ENCODE peak calls at places on chromosomes 6 and 20, in nine cellular contexts. C, F, Q, T, K, J, G, R and M are unnamed samples.

GRCh38 chr6:347232-347631 is 44.3 kb upstream of the IRF4 start:
- DNase-seq in J (no peak), G (no peak), K (no peak), Q (no peak), C (no peak), F (no peak), R (no peak), T (no peak), M (peak)

GRCh38 chr20:37411408-37412306 is 65.7 kb downstream of the SRC start:
- DNase-seq in Q (no peak), T (no peak), G (no peak), K (no peak), R (no peak), F (peak), J (no peak), C (no peak), M (no peak)

GRCh38 chr6:3438190-3439167 is 18.4 kb downstream of the SLC22A23 start:
- DNase-seq in C (peak), K (no peak), G (no peak), J (peak), F (peak), T (no peak), Q (no peak), R (no peak), M (no peak)

GRCh38 chr20:15789083-15789482 is 784.2 kb downstream of the KIF16B start:
- DNase-seq in K (no peak), Q (no peak), T (no peak), G (no peak), C (peak), R (no peak), J (no peak), F (no peak), M (no peak)

GRCh38 chr6:112640895-112641294 is 293.8 kb downstream of the RFPL4B start:
- DNase-seq in C (peak), Q (no peak), F (no peak), T (no peak), R (no peak), J (peak), K (no peak), G (no peak), M (no peak)

GRCh38 chr20:48190757-48191156 is 405.5 kb upstream of the SULF2 start:
- DNase-seq in C (no peak), G (no peak), J (no peak), R (no peak), Q (no peak), T (no peak), F (no peak), K (no peak), M (no peak)

GRCh38 chr20:38601216-38602184 is at the start of gene ARHGAP40:
- DNase-seq in R (peak), Q (no peak), J (no peak), K (no peak), C (peak), F (no peak), T (no peak), G (no peak), M (peak)

GRCh38 chr6:31927242-31927867 is at the start of gene C2:
- DNase-seq in C (no peak), Q (no peak), J (no peak), T (peak), F (no peak), G (no peak), R (no peak), K (no peak), M (no peak)

GRCh38 chr20:49538950-49539349 is 29.0 kb downstream of the PTGIS start:
- DNase-seq in J (no peak), Q (no peak), G (no peak), T (no peak), F (no peak), K (no peak), R (no peak), C (no peak), M (no peak)

GRCh38 chr20:5041433-5041832 is 40.1 kb upstream of the SLC23A2 start:
- DNase-seq in J (peak), T (no peak), Q (no peak), C (peak), F (no peak), G (peak), R (no peak), K (no peak), M (no peak)

GRCh38 chr6:54403096-54403495 is 94.9 kb downstream of the TINAG start:
- DNase-seq in T (no peak), K (no peak), F (no peak), C (no peak), R (no peak), J (no peak), G (no peak), Q (no peak), M (no peak)

GRCh38 chr6:135535989-135536414 is 38.5 kb upstream of the AHI1 start:
- DNase-seq in R (no peak), T (no peak), Q (no peak), J (peak), G (peak), F (peak), K (peak), C (peak), M (peak)

GRCh38 chr20:62809530-62810428 is 5.1 kb downstream of the OGFR start:
- DNase-seq in K (no peak), T (no peak), F (no peak), J (no peak), G (no peak), R (no peak), Q (no peak), C (no peak), M (no peak)

GRCh38 chr6:128929869-128930268 is 46.9 kb downstream of the LAMA2 start:
- DNase-seq in R (no peak), J (no peak), G (no peak), C (no peak), F (no peak), Q (no peak), K (no peak), T (no peak), M (no peak)

GRCh38 chr20:17661121-17661744 is 20.8 kb downstream of the RRBP1 start:
- DNase-seq in J (no peak), F (no peak), R (no peak), T (no peak), Q (no peak), C (no peak), G (no peak), K (no peak), M (no peak)

GRCh38 chr6:1131285-1132079 is 180.4 kb upstream of the FOXQ1 start:
- DNase-seq in T (no peak), C (peak), J (peak), G (no peak), R (no peak), K (no peak), F (no peak), Q (no peak), M (no peak)

GRCh38 chr6:96499781-96500180 is 21.8 kb upstream of the UFL1 start:
- DNase-seq in J (no peak), C (no peak), F (no peak), G (no peak), R (no peak), T (no peak), K (peak), Q (peak), M (no peak)

GRCh38 chr20:7622399-7622961 is 317.8 kb downstream of the HAO1 start:
- DNase-seq in R (no peak), J (no peak), F (no peak), G (no peak), T (no peak), C (no peak), Q (no peak), K (no peak), M (no peak)

GRCh38 chr6:109449064-109449788 is 6.3 kb downstream of the MICAL1 start:
- DNase-seq in C (no peak), J (no peak), T (peak), R (no peak), G (no peak), K (no peak), Q (no peak), F (no peak), M (peak)

GRCh38 chr6:128560966-128561365 is 40.6 kb upstream of the PTPRK start:
- DNase-seq in J (no peak), G (no peak), T (no peak), Q (no peak), C (no peak), R (no peak), K (no peak), F (no peak), M (no peak)